ENCODE peak calls at places on chromosome 21, in six cellular contexts. H, F, L, Q, B and P are unnamed samples.
A peak's percentile ranks its signal among the peaks of the same experiment; 100 is the strongest.

GRCh38 chr21:32771134-32771523 is 426 bp downstream of the PAXBP1 start:
- DNase-seq in B (peak; percentile 20), Q (peak; percentile 62), F (peak; percentile 46), H (peak; percentile 43), L (no peak), P (peak; percentile 78)

GRCh38 chr21:31397515-31397926 is 53.5 kb upstream of the TIAM1 start:
- DNase-seq in Q (peak; percentile 12), H (no peak), L (no peak), B (no peak), F (no peak), P (no peak)

GRCh38 chr21:27423073-27423472 is 456.2 kb upstream of the ADAMTS5 start:
- DNase-seq in B (peak; percentile 88), H (peak; percentile 39), L (no peak), Q (peak; percentile 90), F (no peak), P (no peak)

GRCh38 chr21:28336299-28336698 is 656.4 kb downstream of the LTN1 start:
- DNase-seq in H (peak; percentile 27), Q (peak; percentile 29), F (peak; percentile 11), L (no peak), B (peak; percentile 93), P (peak; percentile 24)

GRCh38 chr21:37118187-37118826 is 45.3 kb downstream of the TTC3 start:
- DNase-seq in L (no peak), Q (peak; percentile 63), H (no peak), B (no peak), F (no peak), P (no peak)

GRCh38 chr21:27681841-27682240 is 715.0 kb upstream of the ADAMTS5 start:
- DNase-seq in F (no peak), B (no peak), H (no peak), Q (peak; percentile 43), L (no peak), P (no peak)

GRCh38 chr21:43810505-43811261 is 21.3 kb downstream of the RRP1 start:
- DNase-seq in L (no peak), B (no peak), Q (peak; percentile 53), H (peak; percentile 72), F (peak; percentile 66), P (peak; percentile 92)

GRCh38 chr21:44337941-44338895 is 972 bp downstream of the CFAP410 start:
- DNase-seq in F (peak; percentile 65), B (no peak), L (peak; percentile 17), H (peak; percentile 75), Q (peak; percentile 54), P (peak; percentile 49)

GRCh38 chr21:38787461-38788274 is 18.1 kb upstream of the ETS2 start:
- DNase-seq in L (no peak), H (no peak), Q (peak; percentile 99), F (peak; percentile 90), B (no peak), P (peak; percentile 66)

GRCh38 chr21:35614412-35614901 is 445.9 kb downstream of the SETD4 start:
- DNase-seq in L (no peak), Q (peak; percentile 94), B (no peak), H (no peak), F (no peak), P (no peak)

GRCh38 chr21:32710069-32710784 is 17.6 kb downstream of the SYNJ1 start:
- DNase-seq in B (no peak), H (no peak), Q (no peak), F (no peak), L (no peak), P (no peak)

GRCh38 chr21:34510148-34511142 is 1.6 kb downstream of the KCNE1 start:
- DNase-seq in L (no peak), H (no peak), B (no peak), F (peak; percentile 69), Q (peak; percentile 39), P (peak; percentile 77)

GRCh38 chr21:35348686-35349085 is 299.6 kb upstream of the RUNX1 start:
- DNase-seq in L (no peak), F (no peak), B (no peak), Q (peak; percentile 10), H (no peak), P (no peak)

GRCh38 chr21:18801468-18801867 is 397.9 kb upstream of the TMPRSS15 start:
- DNase-seq in Q (no peak), B (no peak), L (no peak), F (peak; percentile 0), H (no peak), P (no peak)

GRCh38 chr21:45049725-45050359 is 24.5 kb upstream of the ADARB1 start:
- DNase-seq in H (no peak), F (no peak), B (no peak), L (no peak), Q (no peak), P (no peak)

GRCh38 chr21:35208810-35209517 is 159.9 kb upstream of the RUNX1 start:
- DNase-seq in B (peak; percentile 77), H (no peak), L (no peak), F (no peak), Q (peak; percentile 40), P (no peak)

GRCh38 chr21:37427221-37427620 is 60.6 kb downstream of the DYRK1A start:
- DNase-seq in B (no peak), F (no peak), Q (no peak), L (no peak), H (no peak), P (no peak)

GRCh38 chr21:19607983-19608668 is 1204.5 kb upstream of the TMPRSS15 start:
- DNase-seq in Q (no peak), H (no peak), L (no peak), B (no peak), F (no peak), P (no peak)

DNA sequence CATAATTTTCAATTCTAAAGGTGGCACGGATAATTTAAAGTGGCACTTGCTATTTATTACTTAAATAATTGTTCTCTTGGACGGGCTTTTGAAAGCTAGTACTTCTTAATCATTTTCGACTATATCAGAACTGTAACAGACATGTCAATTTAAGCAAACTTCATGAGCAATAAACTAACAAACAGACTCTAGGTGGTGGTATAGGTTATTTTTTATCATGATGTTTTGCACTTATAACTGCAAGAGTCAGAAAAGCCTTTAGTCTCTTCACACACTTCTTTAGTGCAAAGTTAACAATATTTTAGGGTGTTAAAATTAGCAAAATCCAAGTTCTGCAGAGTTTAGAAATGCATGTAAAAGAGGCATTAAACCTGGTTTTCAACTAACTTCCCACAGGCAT is 2.2 kb downstream of the NRIP1 start:
- DNase-seq in F (peak; percentile 35), Q (no peak), H (no peak), B (no peak), L (no peak), P (peak; percentile 10)
- H3K4me3 ChIP-seq in F (peak overlapping the region; percentile 86), Q (peak overlapping the region; percentile 80), H (peak overlapping the region; percentile 99), B (peak overlapping the region; percentile 81), L (peak overlapping the region; percentile 62), P (no peak overlapping the region)

DNA sequence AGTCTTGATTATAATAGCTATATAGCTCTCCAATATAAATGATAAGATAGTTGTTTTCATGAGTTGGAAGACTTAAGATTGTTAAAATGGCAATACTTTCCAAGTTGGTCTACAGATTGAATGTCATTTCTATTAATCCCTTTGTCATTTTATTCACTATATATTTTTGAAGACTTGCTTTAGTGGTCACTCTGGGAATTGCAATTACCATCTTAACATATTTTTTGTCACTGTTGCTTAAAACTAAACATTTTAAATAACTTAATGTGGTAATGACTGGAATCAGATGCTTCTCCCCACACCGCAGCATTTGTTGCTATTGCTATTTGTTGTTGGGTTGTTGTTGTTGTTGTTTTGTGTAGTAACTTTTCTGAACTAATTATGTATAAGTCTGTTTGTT is 1592.9 kb downstream of the MRPL39 start:
- DNase-seq in Q (no peak), F (no peak), L (no peak), B (no peak), H (no peak), P (no peak)
- TF ChIP-seq CTCF in Q (no peak), F (no peak), L (no peak), B (peak; percentile 30), H (no peak), P (no peak)

GRCh38 chr21:42390193-42390592 is 5.7 kb downstream of the TMPRSS3 start:
- DNase-seq in F (no peak), Q (no peak), H (no peak), L (no peak), B (no peak), P (no peak)
- H3K4me3 ChIP-seq in F (no peak overlapping the region), Q (no peak overlapping the region), H (no peak overlapping the region), L (no peak overlapping the region), B (no peak overlapping the region), P (no peak overlapping the region)

DNA sequence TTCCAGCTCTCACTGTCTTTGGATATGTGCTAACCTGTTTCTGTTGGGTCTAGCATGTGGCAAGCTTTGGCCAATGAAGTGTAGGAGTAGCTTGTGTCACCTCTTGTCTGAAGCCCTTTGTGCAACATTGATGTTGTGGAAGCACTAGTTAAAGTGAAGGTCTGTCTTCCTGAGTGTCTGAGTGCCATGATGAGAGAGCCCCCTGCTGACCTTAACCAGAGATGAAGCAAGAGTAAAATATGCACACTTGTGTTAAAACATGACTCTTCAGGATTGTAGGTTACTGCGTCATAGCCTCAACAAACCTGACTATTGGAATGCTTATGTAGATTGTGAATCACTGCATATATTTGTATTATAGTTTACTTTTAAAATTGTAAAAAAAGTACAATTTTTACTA is 103.7 kb downstream of the NCAM2 start:
- DNase-seq in B (peak; percentile 43), F (no peak), Q (no peak), L (no peak), H (no peak), P (peak; percentile 1)
- TF ChIP-seq CTCF in B (peak; percentile 28), F (no peak), Q (no peak), L (peak; percentile 21), H (no peak), P (no peak)

DNA sequence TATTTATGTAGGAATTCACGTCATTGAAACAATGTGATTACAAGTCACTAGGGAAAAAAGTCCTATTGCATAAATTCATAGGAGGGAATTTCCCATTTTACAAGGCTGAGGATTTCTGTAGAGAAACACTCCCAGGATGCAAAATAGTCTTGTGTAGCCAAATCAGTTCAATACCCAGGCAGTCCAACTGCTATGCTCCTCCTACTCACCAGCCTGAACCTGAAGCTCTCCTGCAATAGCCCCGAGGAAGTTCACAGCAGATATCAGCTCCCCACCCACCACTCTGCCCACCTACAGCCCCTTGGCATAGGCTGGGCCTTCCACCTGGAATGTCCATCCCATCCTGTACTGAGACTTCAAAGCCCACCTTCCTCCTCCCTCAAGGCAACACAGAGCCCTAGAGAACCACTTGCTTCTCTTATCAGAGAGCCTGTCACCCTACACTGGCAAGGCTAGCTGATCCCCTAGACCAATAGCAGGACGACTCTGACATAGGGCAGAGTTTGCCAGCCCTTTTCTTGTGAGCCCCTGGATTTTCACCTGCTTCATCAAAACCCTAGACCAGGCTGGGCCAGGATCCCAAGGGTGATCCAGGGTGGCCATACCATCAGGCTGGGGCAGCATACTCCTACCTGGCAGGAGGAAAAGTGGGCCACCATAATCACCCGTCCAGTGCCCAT is 1.5 kb downstream of the LSS start:
- DNase-seq in L (no peak), H (no peak), B (no peak), F (no peak), Q (peak; percentile 86), P (peak; percentile 63)
- H3K4me3 ChIP-seq in L (peak overlapping the region; percentile 59), H (peak overlapping the region; percentile 99), B (peak overlapping the region; percentile 89), F (no peak overlapping the region), Q (peak overlapping the region; percentile 94), P (peak overlapping the region; percentile 90)